ENCODE peak calls at places on chromosomes 5 and 9, in five cellular contexts. One of them, this sample, is unnamed.
A peak's percentile ranks its signal among the peaks of the same experiment; 100 is the strongest.

GRCh38 chr5:54649041-54649504 is 131.5 kb downstream of the SNX18 start:
- DNase-seq in choroid plexus epithelial cell: no peak
- DNase-seq in heart left ventricle: no peak
- DNase-seq in fibroblast of mammary gland: no peak
- DNase-seq in suprapubic skin: no peak
- DNase-seq in this sample: no peak

GRCh38 chr5:39755986-39756385 is 331.2 kb upstream of the DAB2 start:
- DNase-seq in choroid plexus epithelial cell: peak; percentile 96
- DNase-seq in heart left ventricle: no peak
- DNase-seq in fibroblast of mammary gland: peak; percentile 98
- DNase-seq in suprapubic skin: no peak
- DNase-seq in this sample: peak; percentile 83

GRCh38 chr5:1791176-1791575 is 8.5 kb downstream of the MRPL36 start:
- DNase-seq in choroid plexus epithelial cell: no peak
- DNase-seq in heart left ventricle: no peak
- DNase-seq in fibroblast of mammary gland: no peak
- DNase-seq in suprapubic skin: peak; percentile 5
- DNase-seq in this sample: no peak

GRCh38 chr9:826500-827280 is 14.8 kb upstream of the DMRT1 start:
- DNase-seq in choroid plexus epithelial cell: no peak
- DNase-seq in heart left ventricle: no peak
- DNase-seq in fibroblast of mammary gland: no peak
- DNase-seq in suprapubic skin: no peak
- DNase-seq in this sample: no peak

GRCh38 chr9:106731910-106732309 is 131.1 kb upstream of the ZNF462 start:
- DNase-seq in choroid plexus epithelial cell: no peak
- DNase-seq in heart left ventricle: no peak
- DNase-seq in fibroblast of mammary gland: no peak
- DNase-seq in suprapubic skin: no peak
- DNase-seq in this sample: no peak

GRCh38 chr5:134969166-134969565 is 1.5 kb downstream of the CATSPER3 start:
- DNase-seq in choroid plexus epithelial cell: no peak
- DNase-seq in heart left ventricle: no peak
- DNase-seq in fibroblast of mammary gland: no peak
- DNase-seq in suprapubic skin: no peak
- DNase-seq in this sample: no peak

GRCh38 chr5:54581831-54582548 is 64.4 kb downstream of the SNX18 start:
- DNase-seq in choroid plexus epithelial cell: peak; percentile 61
- DNase-seq in heart left ventricle: no peak
- DNase-seq in fibroblast of mammary gland: peak; percentile 56
- DNase-seq in suprapubic skin: no peak
- DNase-seq in this sample: no peak

GRCh38 chr5:145848854-145849253 is 13.7 kb upstream of the PRELID2 start:
- DNase-seq in choroid plexus epithelial cell: no peak
- DNase-seq in heart left ventricle: no peak
- DNase-seq in fibroblast of mammary gland: peak; percentile 81
- DNase-seq in suprapubic skin: no peak
- DNase-seq in this sample: peak; percentile 90

GRCh38 chr5:120447706-120448239 is 16.3 kb upstream of the PRR16 start:
- DNase-seq in choroid plexus epithelial cell: peak; percentile 59
- DNase-seq in heart left ventricle: no peak
- DNase-seq in fibroblast of mammary gland: peak; percentile 40
- DNase-seq in suprapubic skin: no peak
- DNase-seq in this sample: peak; percentile 66

GRCh38 chr5:114435220-114435481 is 73.3 kb downstream of the KCNN2 start:
- DNase-seq in choroid plexus epithelial cell: no peak
- DNase-seq in heart left ventricle: no peak
- DNase-seq in fibroblast of mammary gland: no peak
- DNase-seq in suprapubic skin: no peak
- DNase-seq in this sample: no peak

DNA sequence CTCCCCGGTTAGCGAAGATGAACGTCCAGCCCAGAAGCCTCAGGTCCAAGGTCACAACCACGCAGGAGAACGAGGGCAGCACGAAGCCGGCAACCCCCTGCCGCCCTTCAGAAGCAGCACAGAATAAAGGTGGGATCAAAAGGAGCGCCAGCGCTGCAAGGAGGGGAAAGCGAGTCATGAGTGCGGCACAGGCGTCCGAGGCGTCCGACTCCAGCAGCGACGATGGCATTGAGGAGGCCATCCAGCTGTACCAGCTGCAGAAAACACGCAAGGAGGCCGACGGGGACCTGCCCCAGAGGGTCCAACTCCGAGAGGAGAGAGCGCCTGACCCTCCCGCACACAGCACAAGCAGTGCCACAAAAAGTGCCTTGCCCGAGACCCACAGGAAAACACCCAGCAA is 5.8 kb downstream of the PPP1R26 start:
- DNase-seq in choroid plexus epithelial cell: no peak
- DNase-seq in heart left ventricle: no peak
- DNase-seq in fibroblast of mammary gland: no peak
- DNase-seq in suprapubic skin: no peak
- DNase-seq in this sample: no peak
- TF ChIP-seq CTCF in choroid plexus epithelial cell: no peak
- TF ChIP-seq CTCF in heart left ventricle: no peak
- TF ChIP-seq CTCF in fibroblast of mammary gland: no peak
- TF ChIP-seq CTCF in suprapubic skin: no peak
- TF ChIP-seq CTCF in this sample: no peak

DNA sequence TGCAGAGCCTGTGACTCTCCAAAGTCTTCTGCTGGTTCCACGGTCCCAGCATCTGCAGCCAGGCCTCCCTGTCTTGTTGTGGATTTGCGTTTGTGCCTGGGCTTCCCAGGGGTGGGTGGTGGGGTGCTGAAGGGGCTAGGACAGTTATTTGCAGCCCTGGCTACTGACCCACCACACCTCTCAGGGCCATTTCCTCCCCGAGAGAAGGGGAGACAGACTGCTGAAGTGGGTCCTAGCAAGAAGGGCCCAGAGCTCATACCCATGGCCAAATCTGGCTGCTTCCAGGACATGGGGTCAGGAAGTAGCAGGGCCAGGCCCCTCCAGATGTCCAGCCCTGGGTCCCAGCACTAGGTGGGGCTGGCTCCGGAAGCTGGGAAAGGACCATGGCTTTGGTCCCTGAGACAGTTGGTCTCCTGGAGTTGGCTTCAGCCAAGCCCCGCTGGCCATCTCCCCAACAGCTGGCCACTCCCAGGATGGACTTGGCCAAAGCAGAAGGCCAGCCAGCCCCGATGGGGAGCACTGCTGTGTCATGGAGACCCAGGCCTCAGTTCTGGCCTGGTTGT is 26.3 kb downstream of the GSN start:
- DNase-seq in choroid plexus epithelial cell: no peak
- DNase-seq in heart left ventricle: peak; percentile 77
- DNase-seq in fibroblast of mammary gland: no peak
- DNase-seq in suprapubic skin: peak; percentile 70
- DNase-seq in this sample: no peak
- H3K4me3 ChIP-seq in choroid plexus epithelial cell: no peak overlapping the region
- H3K4me3 ChIP-seq in heart left ventricle: no peak overlapping the region
- H3K4me3 ChIP-seq in fibroblast of mammary gland: no peak overlapping the region
- H3K4me3 ChIP-seq in suprapubic skin: peak overlapping the region; percentile 19
- H3K4me3 ChIP-seq in this sample: no peak overlapping the region

DNA sequence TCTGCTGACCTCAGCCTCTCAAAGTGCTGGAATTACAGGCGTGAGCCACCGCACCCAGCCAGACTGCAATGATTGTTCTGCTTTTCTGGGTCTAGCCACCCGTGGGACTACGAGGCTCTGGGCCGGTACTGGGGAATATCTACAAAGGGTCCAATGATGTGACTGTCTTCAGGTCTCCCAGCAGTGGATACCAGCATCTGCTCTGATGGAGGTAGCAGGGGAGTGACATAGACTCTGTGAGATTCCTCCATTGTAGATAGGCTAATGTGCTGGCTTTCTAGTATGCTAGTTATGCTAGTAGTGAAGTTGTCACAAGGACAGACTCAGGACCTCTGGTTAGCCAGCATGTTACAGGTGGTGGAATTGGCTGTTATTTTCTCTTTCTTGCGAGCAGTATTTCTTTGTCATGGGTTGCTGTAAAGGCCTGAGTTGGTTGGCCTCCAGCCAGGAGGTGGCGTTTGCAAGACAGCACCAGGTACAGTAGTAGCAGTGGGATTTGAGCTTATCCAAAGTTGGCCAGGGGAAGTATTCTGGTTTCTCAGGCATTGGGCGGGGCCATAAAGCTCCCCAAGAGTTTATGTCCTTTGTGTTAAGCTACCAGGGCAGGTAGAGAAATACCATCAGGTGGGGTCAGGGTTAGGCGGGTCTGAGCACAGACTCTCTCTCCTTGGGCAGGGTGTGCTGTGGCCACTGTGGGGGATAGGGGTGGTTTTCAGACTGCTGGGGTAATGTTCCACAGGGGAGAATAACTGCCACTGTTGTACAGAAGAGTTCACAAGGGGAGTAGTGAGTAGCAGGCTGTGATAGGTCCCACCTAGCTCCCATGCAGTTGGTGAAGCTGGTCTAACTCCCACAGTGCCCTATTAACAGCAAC is 105.2 kb downstream of the SGCD start:
- DNase-seq in choroid plexus epithelial cell: no peak
- DNase-seq in heart left ventricle: peak; percentile 26
- DNase-seq in fibroblast of mammary gland: no peak
- DNase-seq in suprapubic skin: no peak
- DNase-seq in this sample: no peak
- TF ChIP-seq CTCF in choroid plexus epithelial cell: no peak
- TF ChIP-seq CTCF in heart left ventricle: no peak
- TF ChIP-seq CTCF in fibroblast of mammary gland: no peak
- TF ChIP-seq CTCF in suprapubic skin: no peak
- TF ChIP-seq CTCF in this sample: no peak

GRCh38 chr9:132973166-132973565 is 5.3 kb upstream of the GFI1B start:
- DNase-seq in choroid plexus epithelial cell: no peak
- DNase-seq in heart left ventricle: no peak
- DNase-seq in fibroblast of mammary gland: no peak
- DNase-seq in suprapubic skin: no peak
- DNase-seq in this sample: no peak

GRCh38 chr9:132965478-132965877 is 13.0 kb upstream of the GFI1B start:
- DNase-seq in choroid plexus epithelial cell: no peak
- DNase-seq in heart left ventricle: no peak
- DNase-seq in fibroblast of mammary gland: no peak
- DNase-seq in suprapubic skin: no peak
- DNase-seq in this sample: no peak

GRCh38 chr9:132973713-132974112 is 4.8 kb upstream of the GFI1B start:
- DNase-seq in choroid plexus epithelial cell: peak; percentile 39
- DNase-seq in heart left ventricle: no peak
- DNase-seq in fibroblast of mammary gland: peak; percentile 36
- DNase-seq in suprapubic skin: no peak
- DNase-seq in this sample: peak; percentile 26

DNA sequence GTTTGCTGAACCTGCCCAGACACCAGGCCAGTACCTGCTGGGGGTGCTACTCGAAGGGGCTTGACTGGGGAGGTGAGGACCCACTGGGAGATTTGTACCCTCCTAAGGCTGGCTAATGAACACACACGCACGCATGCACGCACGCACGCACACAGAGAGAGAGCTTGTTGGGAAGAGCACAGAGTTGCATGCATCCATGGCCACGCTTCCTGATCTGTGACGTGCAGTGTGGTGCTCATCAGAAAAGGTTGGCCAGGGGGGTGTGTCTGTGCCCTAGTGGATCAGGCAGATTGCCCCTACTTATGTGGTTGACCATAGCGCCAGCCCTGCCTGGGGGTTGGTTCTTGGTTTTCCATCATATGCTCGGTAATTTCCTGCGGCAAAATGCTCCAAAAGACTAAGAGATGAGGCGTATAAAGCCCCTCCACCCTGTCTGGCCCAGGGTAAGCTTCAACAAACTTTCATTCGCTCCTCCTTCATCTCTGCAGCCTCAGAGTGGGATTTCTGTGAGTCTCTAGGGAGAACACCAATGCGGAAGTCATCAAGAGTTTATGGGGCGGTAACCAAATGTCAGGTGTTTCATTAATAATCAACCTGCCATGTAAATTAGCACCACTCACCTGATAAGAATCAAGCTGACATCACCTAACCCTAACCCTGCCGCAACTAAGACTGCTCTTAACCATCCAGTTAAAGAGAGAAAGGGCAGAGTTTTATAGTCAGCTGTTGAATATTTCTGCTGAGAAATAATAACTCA is 8.0 kb upstream of the GFI1B start:
- DNase-seq in choroid plexus epithelial cell: no peak
- DNase-seq in heart left ventricle: no peak
- DNase-seq in fibroblast of mammary gland: no peak
- DNase-seq in suprapubic skin: no peak
- DNase-seq in this sample: no peak
- H3K4me3 ChIP-seq in choroid plexus epithelial cell: no peak overlapping the region
- H3K4me3 ChIP-seq in heart left ventricle: no peak overlapping the region
- H3K4me3 ChIP-seq in fibroblast of mammary gland: no peak overlapping the region
- H3K4me3 ChIP-seq in suprapubic skin: no peak overlapping the region
- H3K4me3 ChIP-seq in this sample: no peak overlapping the region

GRCh38 chr5:142237707-142238106 is 87.1 kb downstream of the SPRY4 start:
- DNase-seq in choroid plexus epithelial cell: no peak
- DNase-seq in heart left ventricle: no peak
- DNase-seq in fibroblast of mammary gland: no peak
- DNase-seq in suprapubic skin: no peak
- DNase-seq in this sample: no peak

GRCh38 chr5:142235050-142235797 is 89.6 kb downstream of the SPRY4 start:
- DNase-seq in choroid plexus epithelial cell: no peak
- DNase-seq in heart left ventricle: no peak
- DNase-seq in fibroblast of mammary gland: peak; percentile 19
- DNase-seq in suprapubic skin: no peak
- DNase-seq in this sample: peak; percentile 34

GRCh38 chr5:142235870-142236672 is 88.8 kb downstream of the SPRY4 start:
- DNase-seq in choroid plexus epithelial cell: no peak
- DNase-seq in heart left ventricle: no peak
- DNase-seq in fibroblast of mammary gland: no peak
- DNase-seq in suprapubic skin: no peak
- DNase-seq in this sample: no peak

DNA sequence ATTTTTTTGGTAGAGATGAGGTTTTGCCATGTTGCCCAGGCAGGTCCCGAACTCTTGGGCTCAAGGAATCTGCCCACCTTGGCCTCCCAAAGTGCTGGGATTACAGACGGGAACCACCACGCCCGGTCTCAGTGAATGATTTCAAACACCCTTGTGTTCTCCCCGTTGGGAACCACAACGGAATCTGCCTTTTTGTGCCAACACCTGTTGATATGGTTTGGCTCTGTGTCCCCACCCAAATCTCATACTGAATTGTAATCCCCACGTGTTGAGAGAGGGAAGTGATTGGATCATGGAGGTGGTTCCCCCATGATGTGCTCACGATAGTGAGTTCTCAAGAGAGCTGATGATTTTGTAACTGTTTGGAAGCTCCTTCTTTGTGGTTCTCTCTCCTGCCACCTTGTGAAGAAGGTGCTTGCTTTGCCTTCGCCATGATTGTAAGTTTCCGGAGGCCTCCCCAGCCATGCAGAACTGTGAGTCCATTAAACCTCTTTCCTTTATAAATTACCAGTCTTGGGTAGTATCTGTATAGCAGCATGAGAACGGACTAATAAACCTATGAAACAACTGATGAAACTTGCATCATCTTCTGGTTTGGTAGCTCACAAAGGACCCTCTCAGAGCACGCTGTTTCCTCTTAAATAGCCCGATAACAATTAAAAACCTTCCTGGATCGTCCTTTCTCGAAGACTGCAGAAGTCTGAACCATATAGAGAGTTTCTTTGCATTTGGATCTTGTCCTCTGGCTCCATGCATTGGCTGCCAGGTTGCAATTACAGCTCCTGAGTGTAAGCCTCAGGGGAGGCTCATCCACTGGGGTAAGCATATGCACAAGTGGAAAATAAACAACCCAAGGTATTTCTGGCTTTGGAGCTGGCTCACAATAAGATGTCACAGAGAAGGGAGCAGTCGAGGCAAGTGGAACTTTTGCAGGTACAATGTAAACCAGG is 91.5 kb downstream of the SPRY4 start:
- DNase-seq in choroid plexus epithelial cell: no peak
- DNase-seq in heart left ventricle: no peak
- DNase-seq in fibroblast of mammary gland: no peak
- DNase-seq in suprapubic skin: no peak
- DNase-seq in this sample: no peak
- TF ChIP-seq CTCF in choroid plexus epithelial cell: no peak
- TF ChIP-seq CTCF in heart left ventricle: no peak
- TF ChIP-seq CTCF in fibroblast of mammary gland: no peak
- TF ChIP-seq CTCF in suprapubic skin: no peak
- TF ChIP-seq CTCF in this sample: no peak